ENCODE peak calls at places on chromosome 2, in ten cellular contexts. One of them, this sample, is unnamed.

GRCh38 chr2:74011246-74011645 is 26.5 kb downstream of the TET3 start:
- DNase-seq in fibroblast of the aortic adventitia: no peak
- DNase-seq in activated CD4-positive, alpha-beta T cell treated with anti-CD3 and anti-CD28 coated beads for 48 hours: no peak
- DNase-seq in BJ: no peak
- DNase-seq in GM12865: no peak
- DNase-seq in progenitor cell of endocrine pancreas: no peak
- DNase-seq in NCI-H2171: no peak
- DNase-seq in stimulated activated CD8-positive, alpha-beta memory T cell treated with anti-CD3 and anti-CD28 coated beads, Interleukin-7, amount 100 ng/mL, for 24 hours: no peak
- DNase-seq in NCI-H2081: no peak
- DNase-seq in T-cell: no peak
- DNase-seq in this sample: no peak

GRCh38 chr2:235286624-235287368 is 207.0 kb upstream of the AGAP1 start:
- DNase-seq in NCI-H2081: no peak
- DNase-seq in T-cell: no peak
- DNase-seq in fibroblast of the aortic adventitia: peak
- DNase-seq in NCI-H2171: no peak
- DNase-seq in activated CD4-positive, alpha-beta T cell treated with anti-CD3 and anti-CD28 coated beads for 48 hours: no peak
- DNase-seq in GM12865: no peak
- DNase-seq in stimulated activated CD8-positive, alpha-beta memory T cell treated with anti-CD3 and anti-CD28 coated beads, Interleukin-7, amount 100 ng/mL, for 24 hours: no peak
- DNase-seq in progenitor cell of endocrine pancreas: no peak
- DNase-seq in BJ: peak
- DNase-seq in this sample: no peak

GRCh38 chr2:157838442-157839161 is 37.5 kb downstream of the ACVR1 start:
- DNase-seq in BJ: no peak
- DNase-seq in NCI-H2081: peak
- DNase-seq in fibroblast of the aortic adventitia: peak
- DNase-seq in stimulated activated CD8-positive, alpha-beta memory T cell treated with anti-CD3 and anti-CD28 coated beads, Interleukin-7, amount 100 ng/mL, for 24 hours: no peak
- DNase-seq in activated CD4-positive, alpha-beta T cell treated with anti-CD3 and anti-CD28 coated beads for 48 hours: peak
- DNase-seq in T-cell: no peak
- DNase-seq in GM12865: no peak
- DNase-seq in progenitor cell of endocrine pancreas: peak
- DNase-seq in NCI-H2171: peak
- DNase-seq in this sample: no peak

GRCh38 chr2:74850816-74851566 is 17.1 kb downstream of the HK2 start:
- DNase-seq in fibroblast of the aortic adventitia: peak
- DNase-seq in T-cell: no peak
- DNase-seq in GM12865: no peak
- DNase-seq in BJ: peak
- DNase-seq in NCI-H2081: no peak
- DNase-seq in activated CD4-positive, alpha-beta T cell treated with anti-CD3 and anti-CD28 coated beads for 48 hours: no peak
- DNase-seq in progenitor cell of endocrine pancreas: no peak
- DNase-seq in stimulated activated CD8-positive, alpha-beta memory T cell treated with anti-CD3 and anti-CD28 coated beads, Interleukin-7, amount 100 ng/mL, for 24 hours: no peak
- DNase-seq in NCI-H2171: no peak
- DNase-seq in this sample: no peak

GRCh38 chr2:234710066-234710465 is 213.2 kb upstream of the ARL4C start:
- DNase-seq in BJ: no peak
- DNase-seq in fibroblast of the aortic adventitia: no peak
- DNase-seq in NCI-H2081: no peak
- DNase-seq in stimulated activated CD8-positive, alpha-beta memory T cell treated with anti-CD3 and anti-CD28 coated beads, Interleukin-7, amount 100 ng/mL, for 24 hours: no peak
- DNase-seq in progenitor cell of endocrine pancreas: no peak
- DNase-seq in NCI-H2171: no peak
- DNase-seq in GM12865: no peak
- DNase-seq in activated CD4-positive, alpha-beta T cell treated with anti-CD3 and anti-CD28 coated beads for 48 hours: no peak
- DNase-seq in T-cell: no peak
- DNase-seq in this sample: no peak

GRCh38 chr2:226963528-226963927 is 127.7 kb downstream of the RHBDD1 start:
- DNase-seq in NCI-H2081: no peak
- DNase-seq in progenitor cell of endocrine pancreas: no peak
- DNase-seq in BJ: no peak
- DNase-seq in fibroblast of the aortic adventitia: peak
- DNase-seq in GM12865: no peak
- DNase-seq in NCI-H2171: no peak
- DNase-seq in activated CD4-positive, alpha-beta T cell treated with anti-CD3 and anti-CD28 coated beads for 48 hours: no peak
- DNase-seq in T-cell: no peak
- DNase-seq in stimulated activated CD8-positive, alpha-beta memory T cell treated with anti-CD3 and anti-CD28 coated beads, Interleukin-7, amount 100 ng/mL, for 24 hours: no peak
- DNase-seq in this sample: no peak

GRCh38 chr2:134706587-134707329 is 12.0 kb downstream of the TMEM163 start:
- DNase-seq in activated CD4-positive, alpha-beta T cell treated with anti-CD3 and anti-CD28 coated beads for 48 hours: no peak
- DNase-seq in BJ: no peak
- DNase-seq in GM12865: no peak
- DNase-seq in T-cell: no peak
- DNase-seq in fibroblast of the aortic adventitia: no peak
- DNase-seq in stimulated activated CD8-positive, alpha-beta memory T cell treated with anti-CD3 and anti-CD28 coated beads, Interleukin-7, amount 100 ng/mL, for 24 hours: no peak
- DNase-seq in NCI-H2081: no peak
- DNase-seq in NCI-H2171: no peak
- DNase-seq in progenitor cell of endocrine pancreas: no peak
- DNase-seq in this sample: no peak

GRCh38 chr2:200270732-200271131 is 35.8 kb upstream of the SPATS2L start:
- DNase-seq in stimulated activated CD8-positive, alpha-beta memory T cell treated with anti-CD3 and anti-CD28 coated beads, Interleukin-7, amount 100 ng/mL, for 24 hours: no peak
- DNase-seq in fibroblast of the aortic adventitia: no peak
- DNase-seq in BJ: no peak
- DNase-seq in NCI-H2171: no peak
- DNase-seq in activated CD4-positive, alpha-beta T cell treated with anti-CD3 and anti-CD28 coated beads for 48 hours: no peak
- DNase-seq in progenitor cell of endocrine pancreas: no peak
- DNase-seq in T-cell: no peak
- DNase-seq in GM12865: no peak
- DNase-seq in NCI-H2081: no peak
- DNase-seq in this sample: no peak

GRCh38 chr2:205702576-205702975 is 20.3 kb downstream of the NRP2 start:
- DNase-seq in stimulated activated CD8-positive, alpha-beta memory T cell treated with anti-CD3 and anti-CD28 coated beads, Interleukin-7, amount 100 ng/mL, for 24 hours: no peak
- DNase-seq in activated CD4-positive, alpha-beta T cell treated with anti-CD3 and anti-CD28 coated beads for 48 hours: no peak
- DNase-seq in T-cell: no peak
- DNase-seq in fibroblast of the aortic adventitia: no peak
- DNase-seq in NCI-H2081: no peak
- DNase-seq in NCI-H2171: no peak
- DNase-seq in BJ: no peak
- DNase-seq in progenitor cell of endocrine pancreas: no peak
- DNase-seq in GM12865: no peak
- DNase-seq in this sample: no peak

GRCh38 chr2:69509011-69509749 is 71.9 kb upstream of the NFU1 start:
- DNase-seq in T-cell: no peak
- DNase-seq in NCI-H2081: no peak
- DNase-seq in fibroblast of the aortic adventitia: no peak
- DNase-seq in activated CD4-positive, alpha-beta T cell treated with anti-CD3 and anti-CD28 coated beads for 48 hours: no peak
- DNase-seq in BJ: no peak
- DNase-seq in NCI-H2171: no peak
- DNase-seq in progenitor cell of endocrine pancreas: no peak
- DNase-seq in stimulated activated CD8-positive, alpha-beta memory T cell treated with anti-CD3 and anti-CD28 coated beads, Interleukin-7, amount 100 ng/mL, for 24 hours: no peak
- DNase-seq in GM12865: no peak
- DNase-seq in this sample: no peak

GRCh38 chr2:130834091-130834922 is 2.4 kb upstream of the ARHGEF4 start:
- DNase-seq in GM12865: no peak
- DNase-seq in T-cell: no peak
- DNase-seq in BJ: no peak
- DNase-seq in NCI-H2171: no peak
- DNase-seq in progenitor cell of endocrine pancreas: no peak
- DNase-seq in NCI-H2081: no peak
- DNase-seq in fibroblast of the aortic adventitia: peak
- DNase-seq in stimulated activated CD8-positive, alpha-beta memory T cell treated with anti-CD3 and anti-CD28 coated beads, Interleukin-7, amount 100 ng/mL, for 24 hours: no peak
- DNase-seq in activated CD4-positive, alpha-beta T cell treated with anti-CD3 and anti-CD28 coated beads for 48 hours: no peak
- DNase-seq in this sample: no peak

GRCh38 chr2:20728114-20728758 is 61.3 kb downstream of the GDF7 start:
- DNase-seq in BJ: no peak
- DNase-seq in T-cell: no peak
- DNase-seq in activated CD4-positive, alpha-beta T cell treated with anti-CD3 and anti-CD28 coated beads for 48 hours: no peak
- DNase-seq in GM12865: no peak
- DNase-seq in NCI-H2171: no peak
- DNase-seq in stimulated activated CD8-positive, alpha-beta memory T cell treated with anti-CD3 and anti-CD28 coated beads, Interleukin-7, amount 100 ng/mL, for 24 hours: no peak
- DNase-seq in NCI-H2081: no peak
- DNase-seq in fibroblast of the aortic adventitia: peak
- DNase-seq in progenitor cell of endocrine pancreas: no peak
- DNase-seq in this sample: no peak

GRCh38 chr2:85413592-85414421 is 3.6 kb upstream of the CAPG start:
- DNase-seq in NCI-H2081: no peak
- DNase-seq in stimulated activated CD8-positive, alpha-beta memory T cell treated with anti-CD3 and anti-CD28 coated beads, Interleukin-7, amount 100 ng/mL, for 24 hours: peak
- DNase-seq in NCI-H2171: no peak
- DNase-seq in T-cell: no peak
- DNase-seq in activated CD4-positive, alpha-beta T cell treated with anti-CD3 and anti-CD28 coated beads for 48 hours: peak
- DNase-seq in fibroblast of the aortic adventitia: peak
- DNase-seq in GM12865: no peak
- DNase-seq in BJ: no peak
- DNase-seq in progenitor cell of endocrine pancreas: no peak
- DNase-seq in this sample: no peak